ENCODE peak calls at places on chromosomes 6 and 20, in ten cellular contexts. M is astrocyte of the cerebellum, N is upper lobe of right lung, Q is AG10803, I is heart right ventricle, A is epithelial cell of esophagus, J is HFF-Myc, B is K562, L is left lung, W is left ventricle myocardium inferior. R is an unnamed sample.

GRCh38 chr20:51650685-51651134 is 108.2 kb upstream of the NFATC2 start:
- DNase-seq in M (peak; percentile 20), N (no peak), Q (peak; percentile 68), I (no peak), A (peak; percentile 75), J (no peak), B (no peak), L (no peak), W (no peak), R (peak; percentile 46)

GRCh38 chr6:155171747-155172191 is 92.0 kb upstream of the CLDN20 start:
- DNase-seq in M (peak; percentile 73), N (no peak), Q (peak; percentile 71), I (no peak), A (no peak), J (no peak), B (no peak), L (no peak), W (no peak), R (peak; percentile 67)

GRCh38 chr6:125224236-125224861 is 70.8 kb downstream of the TPD52L1 start:
- DNase-seq in M (no peak), N (no peak), Q (peak; percentile 36), I (no peak), A (no peak), J (no peak), B (no peak), L (no peak), W (no peak), R (peak; percentile 46)

GRCh38 chr6:74851598-74851997 is 354.3 kb downstream of the COL12A1 start:
- DNase-seq in M (no peak), N (no peak), Q (peak; percentile 95), I (no peak), A (no peak), J (peak; percentile 30), B (no peak), L (no peak), W (no peak), R (peak; percentile 6)

GRCh38 chr20:62576815-62577214 is 65.5 kb upstream of the SLCO4A1 start:
- DNase-seq in M (no peak), N (no peak), Q (peak; percentile 11), I (no peak), A (peak; percentile 30), J (no peak), B (peak; percentile 25), L (no peak), W (no peak), R (peak; percentile 18)

GRCh38 chr6:137234505-137234863 is 15.3 kb upstream of the IFNGR1 start:
- DNase-seq in M (no peak), N (no peak), Q (no peak), I (no peak), A (peak; percentile 81), J (no peak), B (no peak), L (no peak), W (no peak), R (no peak)

GRCh38 chr6:22926613-22927348 is 357.4 kb downstream of the HDGFL1 start:
- DNase-seq in M (no peak), N (no peak), Q (no peak), I (no peak), A (no peak), J (no peak), B (no peak), L (no peak), W (no peak), R (no peak)

GRCh38 chr6:39381535-39382140 is 59.1 kb upstream of the KCNK16 start:
- DNase-seq in M (no peak), N (no peak), Q (no peak), I (no peak), A (no peak), J (no peak), B (no peak), L (no peak), W (no peak), R (no peak)

GRCh38 chr20:11222243-11222642 is 548.4 kb upstream of the JAG1 start:
- DNase-seq in M (no peak), N (no peak), Q (no peak), I (no peak), A (no peak), J (no peak), B (no peak), L (no peak), W (no peak), R (no peak)

GRCh38 chr6:82178084-82178758 is 69.3 kb downstream of the IBTK start:
- DNase-seq in M (peak; percentile 22), N (no peak), Q (peak; percentile 64), I (no peak), A (peak; percentile 39), J (peak; percentile 12), B (no peak), L (no peak), W (no peak), R (peak; percentile 77)

GRCh38 chr20:40651121-40651520 is 37.9 kb downstream of the MAFB start:
- DNase-seq in M (peak; percentile 78), N (no peak), Q (peak; percentile 8), I (no peak), A (peak; percentile 78), J (no peak), B (no peak), L (no peak), W (no peak), R (no peak)

GRCh38 chr20:32539817-32540675 is 45.1 kb downstream of the NOL4L start:
- DNase-seq in M (no peak), N (no peak), Q (no peak), I (no peak), A (peak; percentile 38), J (no peak), B (peak; percentile 57), L (peak; percentile 49), W (no peak), R (no peak)

GRCh38 chr6:40907198-40907701 is 131.8 kb downstream of the UNC5CL start:
- DNase-seq in M (peak; percentile 8), N (no peak), Q (peak; percentile 57), I (peak; percentile 33), A (peak; percentile 96), J (no peak), B (no peak), L (no peak), W (no peak), R (peak; percentile 23)

GRCh38 chr6:148464319-148465010 is 121.8 kb downstream of the SASH1 start:
- DNase-seq in M (peak; percentile 69), N (no peak), Q (peak; percentile 79), I (peak; percentile 48), A (peak; percentile 61), J (peak; percentile 72), B (peak; percentile 77), L (no peak), W (peak; percentile 62), R (peak; percentile 89)

GRCh38 chr6:137873273-137873762 is 6.3 kb downstream of the TNFAIP3 start:
- DNase-seq in M (peak; percentile 61), N (peak; percentile 72), Q (peak; percentile 90), I (no peak), A (peak; percentile 96), J (peak; percentile 50), B (peak; percentile 48), L (no peak), W (peak; percentile 62), R (peak; percentile 99)

GRCh38 chr20:35490736-35491181 is 35.4 kb downstream of the CEP250 start:
- DNase-seq in M (no peak), N (no peak), Q (no peak), I (no peak), A (no peak), J (no peak), B (no peak), L (no peak), W (no peak), R (no peak)

GRCh38 chr6:40436685-40437604 is 150.2 kb downstream of the LRFN2 start:
- DNase-seq in M (no peak), N (no peak), Q (no peak), I (no peak), A (peak; percentile 58), J (no peak), B (no peak), L (no peak), W (no peak), R (peak; percentile 0)

GRCh38 chr6:12296255-12296573 is 6.1 kb downstream of the EDN1 start:
- DNase-seq in M (peak; percentile 39), N (no peak), Q (peak; percentile 96), I (no peak), A (peak; percentile 87), J (peak; percentile 48), B (no peak), L (no peak), W (no peak), R (peak; percentile 94)
- H3K4me3 ChIP-seq in M (no peak overlapping the region), N (no peak overlapping the region), Q (peak overlapping the region; percentile 24), I (no peak overlapping the region), A (no peak overlapping the region), J (no peak overlapping the region), B (no peak overlapping the region), L (no peak overlapping the region), W (peak overlapping the region; percentile 4), R (peak overlapping the region; percentile 50)

GRCh38 chr20:46520540-46520939 is 7.2 kb upstream of the ZNF334 start:
- DNase-seq in M (no peak), N (no peak), Q (no peak), I (no peak), A (no peak), J (no peak), B (no peak), L (no peak), W (no peak), R (no peak)
- TF ChIP-seq CTCF in M (no peak), N (no peak), Q (no peak), I (no peak), A (no peak), J (no peak), B (no peak), L (no peak), W (no peak), R (no peak)

DNA sequence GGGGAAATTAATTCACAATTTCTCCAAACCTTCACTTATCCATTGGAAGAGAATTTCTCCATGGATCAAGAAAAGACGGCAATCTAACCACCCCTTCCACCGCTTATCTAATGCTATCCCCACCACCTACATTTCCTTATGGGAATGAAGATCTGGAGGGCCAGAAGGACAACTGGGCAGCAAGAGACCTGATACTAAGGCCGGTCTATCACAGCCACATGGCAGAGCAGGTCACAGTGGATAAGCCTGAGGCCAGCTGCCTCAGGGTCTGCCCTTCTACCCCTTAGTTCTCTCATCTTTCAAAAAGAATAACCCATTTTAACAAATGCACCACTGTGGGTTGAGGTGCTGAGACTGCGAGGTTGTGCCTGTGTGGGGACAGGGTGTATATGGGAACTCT is 37.1 kb downstream of the MAN1A1 start:
- DNase-seq in M (no peak), N (no peak), Q (no peak), I (no peak), A (no peak), J (no peak), B (peak; percentile 66), L (no peak), W (no peak), R (no peak)
- H3K4me3 ChIP-seq in M (no peak overlapping the region), N (no peak overlapping the region), Q (no peak overlapping the region), I (no peak overlapping the region), A (no peak overlapping the region), J (no peak overlapping the region), B (no peak overlapping the region), L (no peak overlapping the region), W (no peak overlapping the region), R (no peak overlapping the region)

DNA sequence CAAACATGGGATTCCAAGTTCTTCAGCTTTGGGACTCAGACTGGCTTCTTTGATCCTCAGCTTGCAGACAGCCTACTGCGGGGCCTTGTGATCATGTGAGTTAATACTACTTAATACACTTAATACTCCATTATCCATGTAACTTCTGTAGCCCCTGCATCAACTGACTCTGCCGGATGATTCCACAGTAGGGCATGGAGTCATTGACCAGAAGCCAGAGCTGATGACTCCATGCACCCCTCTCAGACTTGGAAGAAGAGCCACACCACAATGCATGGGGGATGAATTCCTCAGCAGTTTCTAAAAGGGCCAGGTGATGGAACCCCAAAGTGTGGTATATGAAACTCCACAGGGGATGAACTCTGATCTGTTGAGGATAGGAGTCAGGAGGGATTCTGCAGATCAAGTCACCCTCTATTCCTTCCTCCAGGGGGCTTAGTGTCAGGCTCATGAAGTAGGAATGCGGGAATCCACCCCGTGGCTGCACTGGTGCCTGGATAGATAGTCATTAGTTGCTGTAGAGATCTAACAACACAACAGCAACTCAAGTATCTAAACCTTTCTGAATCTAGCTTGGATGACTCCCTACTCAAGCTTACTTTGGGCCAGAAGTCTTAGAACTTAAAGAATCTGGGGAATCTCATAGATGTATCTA is 70.2 kb downstream of the GPR6 start:
- DNase-seq in M (no peak), N (peak; percentile 10), Q (peak; percentile 9), I (no peak), A (no peak), J (no peak), B (no peak), L (no peak), W (no peak), R (no peak)
- TF ChIP-seq CTCF in M (no peak), N (no peak), Q (no peak), I (no peak), A (no peak), J (no peak), B (no peak), L (no peak), W (no peak), R (no peak)

R was measured in fibroblast of the aortic adventitia.